ENCODE peak calls at places on chromosome 5, in four cellular contexts. One of them, this sample, is unnamed.

GRCh38 chr5:154648229-154648628 is 106.9 kb upstream of the LARP1 start:
- DNase-seq in GM12878: no peak
- DNase-seq in HepG2: no peak
- DNase-seq in K562: no peak
- DNase-seq in this sample: no peak

GRCh38 chr5:180467028-180467427 is 27.2 kb upstream of the CNOT6 start:
- DNase-seq in GM12878: no peak
- DNase-seq in HepG2: no peak
- DNase-seq in K562: no peak
- DNase-seq in this sample: no peak

GRCh38 chr5:147017621-147018020 is 139.1 kb upstream of the PPP2R2B start:
- DNase-seq in GM12878: no peak
- DNase-seq in HepG2: no peak
- DNase-seq in K562: no peak
- DNase-seq in this sample: no peak

GRCh38 chr5:32710859-32711692 is at the start of gene NPR3:
- DNase-seq in GM12878: no peak
- DNase-seq in HepG2: no peak
- DNase-seq in K562: no peak
- DNase-seq in this sample: peak; percentile 27

GRCh38 chr5:39599721-39600431 is 175.1 kb upstream of the DAB2 start:
- DNase-seq in GM12878: no peak
- DNase-seq in HepG2: no peak
- DNase-seq in K562: peak; percentile 18
- DNase-seq in this sample: no peak

GRCh38 chr5:136802382-136802781 is 437.0 kb upstream of the TRPC7 start:
- DNase-seq in GM12878: no peak
- DNase-seq in HepG2: no peak
- DNase-seq in K562: no peak
- DNase-seq in this sample: peak; percentile 14

GRCh38 chr5:88688242-88688959 is 194.6 kb downstream of the MEF2C start:
- DNase-seq in GM12878: no peak
- DNase-seq in HepG2: no peak
- DNase-seq in K562: no peak
- DNase-seq in this sample: no peak

GRCh38 chr5:138655530-138656245 is 80.5 kb upstream of the HSPA9 start:
- DNase-seq in GM12878: no peak
- DNase-seq in HepG2: peak; percentile 27
- DNase-seq in K562: no peak
- DNase-seq in this sample: no peak

GRCh38 chr5:1799110-1799601 is 481 bp downstream of the MRPL36 start:
- DNase-seq in GM12878: no peak
- DNase-seq in HepG2: peak; percentile 77
- DNase-seq in K562: peak; percentile 60
- DNase-seq in this sample: no peak

GRCh38 chr5:68661237-68661636 is 432.6 kb upstream of the SLC30A5 start:
- DNase-seq in GM12878: no peak
- DNase-seq in HepG2: peak; percentile 3
- DNase-seq in K562: peak; percentile 40
- DNase-seq in this sample: no peak

GRCh38 chr5:151212361-151212899 is 11.5 kb downstream of the CCDC69 start:
- DNase-seq in GM12878: peak; percentile 56
- DNase-seq in HepG2: no peak
- DNase-seq in K562: no peak
- DNase-seq in this sample: no peak
- H3K4me3 ChIP-seq in GM12878: peak overlapping the region; percentile 74
- H3K4me3 ChIP-seq in HepG2: no peak overlapping the region
- H3K4me3 ChIP-seq in K562: no peak overlapping the region
- H3K4me3 ChIP-seq in this sample: no peak overlapping the region

GRCh38 chr5:6623228-6623627 is 9.6 kb downstream of the NSUN2 start:
- DNase-seq in GM12878: no peak
- DNase-seq in HepG2: no peak
- DNase-seq in K562: no peak
- DNase-seq in this sample: no peak

GRCh38 chr5:6626494-6626893 is 6.3 kb downstream of the NSUN2 start:
- DNase-seq in GM12878: no peak
- DNase-seq in HepG2: no peak
- DNase-seq in K562: no peak
- DNase-seq in this sample: no peak

GRCh38 chr5:6623941-6624340 is 8.9 kb downstream of the NSUN2 start:
- DNase-seq in GM12878: no peak
- DNase-seq in HepG2: no peak
- DNase-seq in K562: no peak
- DNase-seq in this sample: no peak
- TF ChIP-seq POLR2AphosphoS5 in GM12878: no peak
- TF ChIP-seq POLR2AphosphoS5 in HepG2: no peak
- TF ChIP-seq POLR2AphosphoS5 in K562: no peak
- TF ChIP-seq POLR2AphosphoS5 in this sample: no peak

DNA sequence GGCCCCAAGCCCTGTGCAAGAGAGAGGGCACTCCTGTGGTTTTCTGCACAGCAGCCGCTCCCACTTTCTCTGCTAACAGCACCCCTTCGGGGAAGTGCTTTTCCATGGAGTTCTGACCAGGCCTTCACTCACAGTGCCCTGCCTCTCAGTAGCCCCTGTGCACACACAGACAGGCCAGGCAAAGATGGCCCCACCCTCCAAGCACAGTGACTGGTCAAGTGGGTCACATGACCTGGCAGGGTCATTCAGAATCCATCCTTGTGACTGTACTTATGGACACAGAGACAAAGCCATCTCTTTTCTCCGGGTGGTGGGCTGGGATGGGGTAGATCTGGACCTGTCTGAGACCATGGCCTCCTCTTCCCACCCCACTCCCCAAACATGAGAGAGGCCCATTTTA is 82.5 kb downstream of the PSD2 start:
- DNase-seq in GM12878: no peak
- DNase-seq in HepG2: no peak
- DNase-seq in K562: peak; percentile 50
- DNase-seq in this sample: no peak
- TF ChIP-seq FOXM1 in GM12878: no peak
- TF ChIP-seq FOXM1 in HepG2: no peak
- TF ChIP-seq FOXM1 in K562: no peak
- TF ChIP-seq FOXM1 in this sample: no peak

GRCh38 chr5:112552791-112553190 is 133.7 kb upstream of the EPB41L4A start:
- DNase-seq in GM12878: no peak
- DNase-seq in HepG2: no peak
- DNase-seq in K562: no peak
- DNase-seq in this sample: no peak

GRCh38 chr5:112554089-112554977 is 135.3 kb upstream of the EPB41L4A start:
- DNase-seq in GM12878: no peak
- DNase-seq in HepG2: no peak
- DNase-seq in K562: no peak
- DNase-seq in this sample: no peak

GRCh38 chr5:112555691-112556090 is 136.6 kb upstream of the EPB41L4A start:
- DNase-seq in GM12878: no peak
- DNase-seq in HepG2: no peak
- DNase-seq in K562: no peak
- DNase-seq in this sample: no peak

GRCh38 chr5:112551437-112552018 is 132.5 kb upstream of the EPB41L4A start:
- DNase-seq in GM12878: no peak
- DNase-seq in HepG2: peak; percentile 39
- DNase-seq in K562: peak; percentile 53
- DNase-seq in this sample: peak; percentile 42

DNA sequence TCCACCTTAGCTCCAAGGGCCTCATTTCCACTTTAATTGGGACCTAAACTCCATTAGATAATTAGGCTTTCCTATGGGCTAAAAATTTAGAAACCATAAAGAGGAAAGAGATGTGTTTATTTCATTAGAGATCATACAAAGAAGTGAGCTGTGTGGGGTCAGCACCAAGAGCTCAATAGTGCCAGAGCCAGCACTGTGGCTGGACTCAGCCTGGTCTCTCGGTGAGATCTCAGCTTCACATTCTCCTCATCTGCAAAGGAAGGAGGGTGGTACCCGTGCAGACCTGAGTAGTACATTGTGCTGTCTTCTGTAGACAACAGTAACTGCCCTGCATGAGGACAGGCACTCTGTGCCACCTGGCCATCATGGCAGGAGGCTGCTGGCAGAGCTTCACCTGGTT is 136.1 kb upstream of the EPB41L4A start:
- DNase-seq in GM12878: no peak
- DNase-seq in HepG2: no peak
- DNase-seq in K562: no peak
- DNase-seq in this sample: no peak
- H3K4me3 ChIP-seq in GM12878: no peak overlapping the region
- H3K4me3 ChIP-seq in HepG2: no peak overlapping the region
- H3K4me3 ChIP-seq in K562: no peak overlapping the region
- H3K4me3 ChIP-seq in this sample: no peak overlapping the region

GRCh38 chr5:131250749-131251148 is 13.1 kb upstream of the CDC42SE2 start:
- DNase-seq in GM12878: no peak
- DNase-seq in HepG2: no peak
- DNase-seq in K562: no peak
- DNase-seq in this sample: no peak

GRCh38 chr5:131256507-131256823 is 7.4 kb upstream of the CDC42SE2 start:
- DNase-seq in GM12878: no peak
- DNase-seq in HepG2: no peak
- DNase-seq in K562: no peak
- DNase-seq in this sample: no peak

GRCh38 chr5:131254741-131255140 is 9.1 kb upstream of the CDC42SE2 start:
- DNase-seq in GM12878: no peak
- DNase-seq in HepG2: no peak
- DNase-seq in K562: no peak
- DNase-seq in this sample: no peak

GRCh38 chr5:131258733-131259132 is 5.1 kb upstream of the CDC42SE2 start:
- DNase-seq in GM12878: no peak
- DNase-seq in HepG2: peak; percentile 48
- DNase-seq in K562: no peak
- DNase-seq in this sample: no peak

DNA sequence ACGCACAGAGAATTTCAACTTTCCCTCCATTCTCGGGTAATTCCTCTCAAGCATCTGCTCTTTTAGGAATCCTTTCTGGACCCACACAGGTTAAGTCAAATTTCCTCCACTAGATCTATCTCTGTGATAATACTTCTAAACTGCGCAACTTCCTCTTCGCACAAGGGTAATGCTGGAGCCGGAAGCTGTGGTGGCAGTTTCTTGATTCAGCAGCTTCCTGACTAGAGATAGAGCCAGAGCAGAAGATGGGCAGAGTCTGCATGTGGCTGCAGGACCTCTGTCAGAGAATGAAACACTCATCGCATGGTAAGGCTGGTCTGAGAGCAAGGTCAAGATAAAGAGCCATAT is 11.1 kb upstream of the CDC42SE2 start:
- DNase-seq in GM12878: peak; percentile 81
- DNase-seq in HepG2: no peak
- DNase-seq in K562: peak; percentile 12
- DNase-seq in this sample: no peak
- TF ChIP-seq POLR2AphosphoS5 in GM12878: no peak
- TF ChIP-seq POLR2AphosphoS5 in HepG2: no peak
- TF ChIP-seq POLR2AphosphoS5 in K562: no peak
- TF ChIP-seq POLR2AphosphoS5 in this sample: no peak

GRCh38 chr5:61162010-61162831 is at the start of gene SMIM15:
- DNase-seq in GM12878: peak; percentile 54
- DNase-seq in HepG2: peak; percentile 90
- DNase-seq in K562: peak; percentile 91
- DNase-seq in this sample: peak; percentile 96
- TF ChIP-seq FOXM1 in GM12878: no peak
- TF ChIP-seq FOXM1 in HepG2: no peak
- TF ChIP-seq FOXM1 in K562: no peak
- TF ChIP-seq FOXM1 in this sample: peak; percentile 13

GRCh38 chr5:17190242-17190778 is 27.1 kb upstream of the BASP1 start:
- DNase-seq in GM12878: no peak
- DNase-seq in HepG2: peak; percentile 23
- DNase-seq in K562: peak; percentile 19
- DNase-seq in this sample: peak; percentile 35
- H3K4me3 ChIP-seq in GM12878: no peak overlapping the region
- H3K4me3 ChIP-seq in HepG2: no peak overlapping the region
- H3K4me3 ChIP-seq in K562: no peak overlapping the region
- H3K4me3 ChIP-seq in this sample: no peak overlapping the region